ENCODE peak calls at places on chromosomes 5 and 9, in seven cellular contexts. G, D, X, R, U, P and Z are unnamed samples.

GRCh38 chr9:121786998-121787422 is 135.6 kb downstream of the DAB2IP start:
- DNase-seq in U (no peak), P (no peak), X (no peak), R (no peak), G (no peak), D (peak; percentile 56), Z (no peak)

GRCh38 chr5:76256116-76256889 is 146.8 kb upstream of the IQGAP2 start:
- DNase-seq in X (peak; percentile 38), R (no peak), P (peak; percentile 89), U (peak; percentile 61), G (peak; percentile 37), D (peak; percentile 83), Z (peak; percentile 64)

GRCh38 chr5:60092671-60093422 is 199.3 kb upstream of the PDE4D start:
- DNase-seq in X (no peak), U (no peak), P (no peak), R (no peak), G (peak; percentile 52), D (no peak), Z (no peak)

GRCh38 chr9:124960409-124960752 is 19.5 kb upstream of the GOLGA1 start:
- DNase-seq in U (no peak), G (no peak), R (no peak), P (no peak), X (no peak), D (no peak), Z (no peak)

GRCh38 chr9:136603901-136604816 is 58.3 kb upstream of the NOTCH1 start:
- DNase-seq in R (peak; percentile 41), X (no peak), G (no peak), U (no peak), D (no peak), P (no peak), Z (no peak)

GRCh38 chr5:143562935-143563334 is 159.4 kb upstream of the NR3C1 start:
- DNase-seq in R (no peak), U (no peak), X (no peak), G (peak; percentile 61), P (no peak), D (no peak), Z (no peak)

GRCh38 chr5:146027746-146028145 is 77.6 kb downstream of the PLAC8L1 start:
- DNase-seq in G (no peak), P (no peak), D (no peak), X (no peak), R (no peak), U (no peak), Z (no peak)

GRCh38 chr5:142141463-142141862 is 32.9 kb downstream of the NDFIP1 start:
- DNase-seq in X (no peak), P (no peak), G (no peak), D (no peak), R (no peak), U (no peak), Z (peak; percentile 14)

GRCh38 chr5:105978011-105978410 is 1692.7 kb downstream of the EFNA5 start:
- DNase-seq in G (no peak), D (no peak), U (no peak), R (no peak), X (no peak), P (no peak), Z (no peak)

GRCh38 chr5:157571357-157571827 is 4.2 kb downstream of the ADAM19 start:
- DNase-seq in R (no peak), U (no peak), D (peak; percentile 85), G (peak; percentile 70), X (peak; percentile 89), P (peak; percentile 44), Z (peak; percentile 66)

GRCh38 chr9:92730897-92731296 is 33.7 kb downstream of the BICD2 start:
- DNase-seq in X (no peak), P (no peak), G (no peak), D (peak; percentile 34), U (no peak), R (no peak), Z (no peak)

GRCh38 chr5:116652196-116652729 is 77.6 kb upstream of the SEMA6A start:
- DNase-seq in R (peak; percentile 44), P (peak; percentile 88), X (peak; percentile 42), D (peak; percentile 84), U (peak; percentile 37), G (peak; percentile 79), Z (peak; percentile 46)

GRCh38 chr9:20838218-20838617 is 154.2 kb downstream of the FOCAD start:
- DNase-seq in D (no peak), U (no peak), R (no peak), P (no peak), X (no peak), G (no peak), Z (no peak)

GRCh38 chr9:90965141-90965910 is 163.7 kb downstream of the SYK start:
- DNase-seq in X (no peak), D (no peak), P (peak; percentile 21), U (no peak), G (no peak), R (no peak), Z (no peak)

GRCh38 chr9:124835026-124835501 is 18.2 kb upstream of the WDR38 start:
- DNase-seq in P (no peak), U (no peak), X (no peak), R (peak; percentile 51), G (peak; percentile 63), D (no peak), Z (no peak)

GRCh38 chr5:31809037-31809910 is 170.3 kb downstream of the PDZD2 start:
- DNase-seq in G (peak; percentile 66), D (peak; percentile 92), R (peak; percentile 59), P (peak; percentile 86), U (peak; percentile 67), X (no peak), Z (peak; percentile 65)

GRCh38 chr5:4246447-4246846 is 650.8 kb downstream of the IRX1 start:
- DNase-seq in U (no peak), G (no peak), R (no peak), X (no peak), P (no peak), D (no peak), Z (no peak)

GRCh38 chr9:108913391-108913790 is 20.5 kb downstream of the ELP1 start:
- DNase-seq in G (no peak), R (no peak), X (no peak), U (no peak), D (no peak), P (no peak), Z (no peak)

GRCh38 chr9:131641618-131642495 is 96.5 kb downstream of the PRRT1B start:
- DNase-seq in U (no peak), G (no peak), P (no peak), X (no peak), R (no peak), D (no peak), Z (no peak)

GRCh38 chr9:133581553-133582343 is 27.4 kb downstream of the FAM163B start:
- DNase-seq in D (no peak), U (no peak), G (no peak), X (no peak), R (no peak), P (no peak), Z (no peak)

GRCh38 chr9:85185486-85186217 is 516.1 kb downstream of the NTRK2 start:
- DNase-seq in X (no peak), P (no peak), D (no peak), R (no peak), G (no peak), U (no peak), Z (no peak)

GRCh38 chr5:143913008-143913752 is 101.2 kb downstream of the HMHB1 start:
- DNase-seq in R (no peak), X (no peak), P (no peak), G (no peak), D (no peak), U (no peak), Z (no peak)

GRCh38 chr9:76297721-76298239 is 96.4 kb downstream of the RFK start:
- DNase-seq in P (no peak), X (no peak), G (no peak), U (peak; percentile 2), R (peak; percentile 33), D (no peak), Z (no peak)

GRCh38 chr9:76302543-76302942 is 91.7 kb downstream of the RFK start:
- DNase-seq in D (no peak), R (no peak), U (no peak), P (no peak), X (no peak), G (no peak), Z (no peak)

GRCh38 chr9:76296561-76297276 is 97.5 kb downstream of the RFK start:
- DNase-seq in G (no peak), D (no peak), P (no peak), U (no peak), R (no peak), X (no peak), Z (no peak)

GRCh38 chr9:76294301-76294700 is 99.9 kb downstream of the RFK start:
- DNase-seq in R (no peak), G (no peak), P (no peak), D (no peak), U (no peak), X (no peak), Z (no peak)

GRCh38 chr9:76298497-76299144 is 95.6 kb downstream of the RFK start:
- DNase-seq in P (peak; percentile 17), U (no peak), G (no peak), R (no peak), X (no peak), D (peak; percentile 51), Z (no peak)
- TF ChIP-seq CTCF in P (peak; percentile 39), U (no peak), G (peak; percentile 16), R (no peak), X (no peak), D (peak; percentile 58), Z (peak; percentile 22)

GRCh38 chr9:134781895-134782294 is 98.7 kb upstream of the FCN2 start:
- DNase-seq in G (no peak), U (peak; percentile 54), X (no peak), R (no peak), P (peak; percentile 71), D (peak; percentile 77), Z (no peak)
- TF ChIP-seq CTCF in G (peak; percentile 33), U (peak; percentile 18), X (peak; percentile 50), R (no peak), P (peak; percentile 58), D (peak; percentile 69), Z (no peak)

GRCh38 chr9:116165912-116166311 is 12.3 kb downstream of the PAPPA start:
- DNase-seq in R (no peak), D (no peak), G (no peak), U (no peak), P (no peak), X (no peak), Z (no peak)

GRCh38 chr9:116162241-116162781 is 8.7 kb downstream of the PAPPA start:
- DNase-seq in R (no peak), U (no peak), P (no peak), X (no peak), D (no peak), G (no peak), Z (no peak)

GRCh38 chr9:116168231-116168630 is 14.6 kb downstream of the PAPPA start:
- DNase-seq in X (no peak), R (no peak), U (no peak), P (no peak), D (no peak), G (no peak), Z (no peak)

GRCh38 chr9:116163293-116164055 is 9.9 kb downstream of the PAPPA start:
- DNase-seq in R (no peak), X (no peak), G (no peak), D (peak; percentile 65), P (peak; percentile 57), U (no peak), Z (no peak)

GRCh38 chr9:116166713-116167112 is 13.1 kb downstream of the PAPPA start:
- DNase-seq in U (no peak), R (no peak), G (no peak), D (no peak), P (peak; percentile 52), X (no peak), Z (no peak)
- TF ChIP-seq CTCF in U (no peak), R (peak; percentile 7), G (no peak), D (peak; percentile 46), P (peak; percentile 61), X (no peak), Z (peak; percentile 32)

GRCh38 chr9:104075801-104076753 is 18.0 kb upstream of the SMC2 start:
- DNase-seq in P (no peak), D (no peak), G (peak; percentile 28), U (no peak), X (no peak), R (no peak), Z (no peak)
- TF ChIP-seq CTCF in P (no peak), D (no peak), G (no peak), U (no peak), X (no peak), R (no peak), Z (no peak)